ENCODE peak calls at places on chromosome 14, in four cellular contexts. O is AG04450, K is H9, F is A549. A is an unnamed sample.

GRCh38 chr14:97796511-97796910 is 999.3 kb downstream of the VRK1 start:
- DNase-seq in O (no peak), K (no peak), F (no peak), A (no peak)

GRCh38 chr14:106380740-106381139 is 854.4 kb downstream of the TMEM121 start:
- DNase-seq in K (no peak), F (no peak), O (no peak), A (no peak)

GRCh38 chr14:31043379-31043778 is 17.2 kb upstream of the STRN3 start:
- DNase-seq in O (no peak), K (no peak), F (no peak), A (no peak)

GRCh38 chr14:97077253-97077653 is 280.1 kb downstream of the VRK1 start:
- DNase-seq in K (no peak), F (peak; percentile 19), O (no peak), A (no peak)

GRCh38 chr14:90447720-90448497 is 51.1 kb downstream of the CALM1 start:
- DNase-seq in F (peak; percentile 21), O (no peak), K (no peak), A (no peak)

GRCh38 chr14:68145036-68145435 is 325.5 kb downstream of the RAD51B start:
- DNase-seq in F (peak; percentile 77), K (no peak), O (no peak), A (peak; percentile 92)

GRCh38 chr14:22822619-22823551 is 6.8 kb upstream of the MRPL52 start:
- DNase-seq in K (peak; percentile 97), F (peak; percentile 83), O (peak; percentile 62), A (no peak)

GRCh38 chr14:91193069-91193468 is 51.4 kb downstream of the GPR68 start:
- DNase-seq in F (no peak), K (no peak), O (no peak), A (no peak)

GRCh38 chr14:91402278-91403068 is 15.1 kb downstream of the CCDC88C start:
- DNase-seq in K (no peak), O (no peak), F (no peak), A (no peak)

GRCh38 chr14:58772814-58773620 is 135.3 kb downstream of the DACT1 start:
- DNase-seq in K (peak; percentile 38), F (no peak), O (no peak), A (no peak)

GRCh38 chr14:91254456-91254855 is 10.0 kb upstream of the GPR68 start:
- DNase-seq in O (no peak), F (no peak), K (no peak), A (no peak)

GRCh38 chr14:69685217-69685616 is 73.8 kb downstream of the SUSD6 start:
- DNase-seq in K (no peak), F (no peak), O (no peak), A (no peak)

GRCh38 chr14:73829526-73830431 is 21.9 kb upstream of the PTGR2 start:
- DNase-seq in O (peak; percentile 23), F (peak; percentile 43), K (no peak), A (no peak)

GRCh38 chr14:68173227-68173972 is 353.8 kb downstream of the RAD51B start:
- DNase-seq in K (no peak), F (no peak), O (peak; percentile 33), A (no peak)

GRCh38 chr14:82385043-82385442 is 851.4 kb upstream of the SEL1L start:
- DNase-seq in F (no peak), K (no peak), O (no peak), A (no peak)

GRCh38 chr14:91996951-91997371 is 42.9 kb downstream of the TRIP11 start:
- DNase-seq in K (no peak), F (peak; percentile 51), O (peak; percentile 26), A (peak; percentile 85)

GRCh38 chr14:32627545-32628298 is 298.6 kb downstream of the AKAP6 start:
- DNase-seq in F (no peak), K (no peak), O (no peak), A (no peak)

GRCh38 chr14:90400904-90401561 is 4.2 kb downstream of the CALM1 start:
- DNase-seq in K (no peak), F (no peak), O (no peak), A (no peak)

GRCh38 chr14:36746907-36747306 is 85.2 kb downstream of the PAX9 start:
- DNase-seq in F (no peak), K (no peak), O (no peak), A (no peak)

GRCh38 chr14:68766299-68767247 is 26.3 kb downstream of the ZFP36L1 start:
- DNase-seq in F (no peak), O (no peak), K (no peak), A (no peak)

GRCh38 chr14:33207467-33208015 is 268.9 kb downstream of the NPAS3 start:
- DNase-seq in F (no peak), O (no peak), K (no peak), A (no peak)

GRCh38 chr14:88831285-88831684 is 6.8 kb downstream of the TTC8 start:
- DNase-seq in F (no peak), K (no peak), O (no peak), A (no peak)

GRCh38 chr14:94058674-94059138 is 22.3 kb downstream of the DDX24 start:
- DNase-seq in F (no peak), O (no peak), K (no peak), A (no peak)

GRCh38 chr14:20697273-20698017 is 8.9 kb downstream of the ANG start:
- DNase-seq in O (no peak), F (peak; percentile 79), K (peak; percentile 73), A (peak; percentile 30)

GRCh38 chr14:95850429-95850828 is 26.2 kb upstream of the TUNAR start:
- DNase-seq in F (no peak), O (no peak), K (no peak), A (no peak)

GRCh38 chr14:99345472-99345871 is 73.5 kb upstream of the BCL11B start:
- DNase-seq in O (no peak), F (no peak), K (no peak), A (no peak)

GRCh38 chr14:51004801-51005526 is 60.7 kb upstream of the PYGL start:
- DNase-seq in F (peak; percentile 93), K (no peak), O (no peak), A (no peak)

GRCh38 chr14:101873401-101873800 is 91.0 kb upstream of the DYNC1H1 start:
- DNase-seq in O (no peak), K (no peak), F (no peak), A (no peak)

GRCh38 chr14:91419451-91419850 is 1.8 kb upstream of the CCDC88C start:
- DNase-seq in O (no peak), K (no peak), F (no peak), A (no peak)

GRCh38 chr14:50999726-51000125 is 55.4 kb upstream of the PYGL start:
- DNase-seq in K (no peak), O (no peak), F (peak; percentile 55), A (no peak)

GRCh38 chr14:56949828-56950227 is 139.5 kb upstream of the OTX2 start:
- DNase-seq in O (no peak), K (no peak), F (peak; percentile 5), A (no peak)

GRCh38 chr14:74860899-74861733 is 14.8 kb downstream of the PROX2 start:
- DNase-seq in K (peak; percentile 91), F (peak; percentile 82), O (peak; percentile 57), A (no peak)

GRCh38 chr14:38255673-38256357 is at the start of gene CLEC14A:
- DNase-seq in K (peak; percentile 64), O (no peak), F (no peak), A (no peak)

GRCh38 chr14:22448035-22448904 is 140.8 kb downstream of the DAD1 start:
- DNase-seq in K (no peak), F (no peak), O (no peak), A (no peak)

DNA sequence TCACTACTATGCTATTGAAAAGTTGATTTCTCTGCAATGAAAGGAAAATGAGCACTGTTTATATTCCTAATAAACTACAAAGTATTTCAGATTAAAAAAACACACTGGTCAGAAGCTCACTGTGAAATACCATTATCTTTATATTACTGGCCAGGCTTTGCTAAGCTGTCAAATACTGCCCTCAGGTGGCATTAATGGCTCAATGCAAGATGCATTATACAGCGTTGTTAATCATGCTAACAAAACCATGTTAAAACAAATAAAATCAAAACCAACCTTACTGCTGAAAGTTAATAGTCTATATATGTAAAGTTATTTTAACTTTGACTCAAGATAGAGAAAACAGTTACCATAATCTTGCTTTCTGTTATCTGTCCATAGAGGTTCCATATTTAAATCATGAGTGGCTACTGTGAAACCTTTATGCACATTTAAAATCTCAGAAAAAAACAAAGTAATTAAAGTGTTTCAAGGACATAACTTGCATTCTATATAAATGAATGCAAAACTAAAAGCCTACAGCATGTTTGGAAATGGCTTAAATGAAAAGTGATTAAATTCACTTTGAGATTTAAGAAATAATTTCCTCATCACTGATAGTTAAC is 121.7 kb downstream of the RALGAPA1 start:
- DNase-seq in K (no peak), F (peak; percentile 60), O (peak; percentile 27), A (peak; percentile 30)
- TF ChIP-seq CTCF in K (peak; percentile 93), F (peak; percentile 87), O (peak; percentile 89), A (peak; percentile 72)

GRCh38 chr14:54840798-54841197 is 61.8 kb downstream of the GCH1 start:
- DNase-seq in F (no peak), K (no peak), O (no peak), A (no peak)
- TF ChIP-seq CTCF in F (no peak), K (no peak), O (no peak), A (no peak)

GRCh38 chr14:104751539-104752337 is 1.2 kb upstream of the SIVA1 start:
- DNase-seq in K (no peak), O (no peak), F (no peak), A (no peak)
- TF ChIP-seq CTCF in K (no peak), O (no peak), F (no peak), A (no peak)

DNA sequence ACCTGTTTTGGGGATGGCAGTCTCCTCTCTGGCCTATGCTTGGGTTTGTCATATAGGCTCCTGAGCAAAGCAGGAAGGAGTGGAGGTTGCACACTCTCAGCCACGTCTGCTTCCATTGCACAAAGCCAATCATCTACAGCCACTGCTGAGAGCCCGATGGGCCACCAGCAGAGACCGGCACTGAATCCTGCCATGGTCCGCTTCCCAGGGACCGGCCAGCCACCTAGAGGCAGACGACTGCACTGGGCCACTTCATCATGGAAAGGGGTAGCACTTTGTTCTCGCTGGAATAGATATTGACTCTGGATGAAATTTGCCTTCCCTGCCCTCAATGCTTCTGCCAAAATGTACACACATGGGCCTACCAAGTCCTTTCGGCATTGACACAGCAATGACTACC is 22.3 kb downstream of the DLK1 start:
- DNase-seq in O (no peak), K (peak; percentile 33), F (no peak), A (no peak)
- TF ChIP-seq CTCF in O (no peak), K (peak; percentile 39), F (no peak), A (no peak)

GRCh38 chr14:64387738-64388532 is at the start of gene MTHFD1:
- DNase-seq in K (peak; percentile 99), F (peak; percentile 99), O (peak; percentile 99), A (peak; percentile 98)
- TF ChIP-seq CTCF in K (no peak), F (no peak), O (no peak), A (no peak)

GRCh38 chr14:52014601-52015267 is 25.4 kb downstream of the RTRAF start:
- DNase-seq in K (no peak), F (no peak), O (no peak), A (no peak)

GRCh38 chr14:52018252-52018651 is 28.9 kb downstream of the RTRAF start:
- DNase-seq in K (no peak), O (no peak), F (no peak), A (peak; percentile 52)

GRCh38 chr14:52012635-52013034 is 23.3 kb downstream of the RTRAF start:
- DNase-seq in F (no peak), K (no peak), O (no peak), A (no peak)

GRCh38 chr14:52013984-52014600 is 24.7 kb downstream of the RTRAF start:
- DNase-seq in O (no peak), F (peak; percentile 20), K (peak; percentile 69), A (no peak)

GRCh38 chr14:52015411-52016030 is 26.2 kb downstream of the RTRAF start:
- DNase-seq in K (peak; percentile 67), F (peak; percentile 39), O (no peak), A (no peak)
- TF ChIP-seq CTCF in K (peak; percentile 63), F (peak; percentile 18), O (peak; percentile 48), A (peak; percentile 56)

A was measured in HFF-Myc.